ENCODE peak calls at places on chromosome 1, in six cellular contexts. T is choroid plexus epithelial cell, Z is OCI-LY7, B is pancreas, F is AG04450, J is lower lobe of right lung. M is an unnamed sample.
A peak's percentile ranks its signal among the peaks of the same experiment; 100 is the strongest.

GRCh38 chr1:181984006-181984405 is 77.5 kb downstream of the ZNF648 start:
- DNase-seq in T (no peak), Z (no peak), B (no peak), F (no peak), J (no peak), M (no peak)

GRCh38 chr1:90919190-90919719 is 102.6 kb downstream of the ZNF644 start:
- DNase-seq in T (no peak), Z (peak; percentile 18), B (no peak), F (no peak), J (no peak), M (no peak)

GRCh38 chr1:33074193-33074945 is 6.6 kb upstream of the AZIN2 start:
- DNase-seq in T (no peak), Z (no peak), B (no peak), F (no peak), J (no peak), M (no peak)

GRCh38 chr1:154956557-154956956 is 658 bp upstream of the PBXIP1 start:
- DNase-seq in T (peak; percentile 20), Z (no peak), B (no peak), F (no peak), J (no peak), M (no peak)

GRCh38 chr1:89901957-89902669 is 81.3 kb downstream of the LRRC8D start:
- DNase-seq in T (no peak), Z (no peak), B (no peak), F (no peak), J (no peak), M (no peak)

GRCh38 chr1:225877570-225877969 is 4.6 kb downstream of the TMEM63A start:
- DNase-seq in T (peak; percentile 57), Z (peak; percentile 55), B (no peak), F (no peak), J (peak; percentile 54), M (no peak)

GRCh38 chr1:210792703-210793102 is 341.2 kb downstream of the KCNH1 start:
- DNase-seq in T (peak; percentile 22), Z (no peak), B (no peak), F (peak; percentile 43), J (no peak), M (no peak)

GRCh38 chr1:85581802-85582686 is 1.5 kb downstream of the CCN1 start:
- DNase-seq in T (peak; percentile 88), Z (no peak), B (peak; percentile 47), F (peak; percentile 50), J (peak; percentile 80), M (no peak)

GRCh38 chr1:171581766-171582165 is 40.3 kb upstream of the MYOCOS start:
- DNase-seq in T (no peak), Z (no peak), B (no peak), F (no peak), J (no peak), M (no peak)

GRCh38 chr1:38075191-38075590 is 28.6 kb upstream of the POU3F1 start:
- DNase-seq in T (no peak), Z (no peak), B (no peak), F (no peak), J (no peak), M (no peak)

GRCh38 chr1:64514197-64514765 is 44.4 kb downstream of the CACHD1 start:
- DNase-seq in T (peak; percentile 85), Z (no peak), B (no peak), F (peak; percentile 74), J (no peak), M (no peak)

GRCh38 chr1:187396929-187397796 is 568.4 kb downstream of the PLA2G4A start:
- DNase-seq in T (no peak), Z (no peak), B (no peak), F (no peak), J (no peak), M (no peak)

GRCh38 chr1:53604291-53604919 is 134.6 kb downstream of the GLIS1 start:
- DNase-seq in T (no peak), Z (no peak), B (no peak), F (no peak), J (no peak), M (no peak)

GRCh38 chr1:32939655-32940371 is 24.8 kb downstream of the RNF19B start:
- DNase-seq in T (peak; percentile 90), Z (no peak), B (no peak), F (peak; percentile 80), J (no peak), M (no peak)

GRCh38 chr1:204883405-204883804 is 12.7 kb downstream of the NFASC start:
- DNase-seq in T (no peak), Z (no peak), B (no peak), F (no peak), J (no peak), M (no peak)

GRCh38 chr1:11072216-11072917 is 12.5 kb upstream of the SRM start:
- DNase-seq in T (no peak), Z (peak; percentile 71), B (peak; percentile 23), F (no peak), J (peak; percentile 3), M (no peak)

GRCh38 chr1:154961497-154962237 is at the start of gene PYGO2:
- DNase-seq in T (peak; percentile 78), Z (peak; percentile 88), B (peak; percentile 92), F (no peak), J (peak; percentile 88), M (no peak)

GRCh38 chr1:62852253-62852652 is 68.3 kb downstream of the ATG4C start:
- DNase-seq in T (no peak), Z (no peak), B (no peak), F (no peak), J (no peak), M (no peak)

GRCh38 chr1:196381544-196381943 is 226.7 kb downstream of the KCNT2 start:
- DNase-seq in T (no peak), Z (no peak), B (no peak), F (no peak), J (no peak), M (no peak)

GRCh38 chr1:43704838-43705237 is 2.5 kb upstream of the ST3GAL3 start:
- DNase-seq in T (peak; percentile 26), Z (peak; percentile 19), B (no peak), F (no peak), J (no peak), M (no peak)

GRCh38 chr1:159930634-159931033 is 5.3 kb upstream of the TAGLN2 start:
- DNase-seq in T (no peak), Z (no peak), B (peak; percentile 55), F (no peak), J (no peak), M (no peak)

GRCh38 chr1:2460203-2460602 is 15.9 kb upstream of the PLCH2 start:
- DNase-seq in T (no peak), Z (no peak), B (no peak), F (no peak), J (no peak), M (no peak)

GRCh38 chr1:2462819-2463218 is 13.3 kb upstream of the PLCH2 start:
- DNase-seq in T (no peak), Z (no peak), B (no peak), F (no peak), J (no peak), M (no peak)

GRCh38 chr1:2460996-2461751 is 14.9 kb upstream of the PLCH2 start:
- DNase-seq in T (no peak), Z (no peak), B (no peak), F (no peak), J (no peak), M (no peak)

GRCh38 chr1:2457444-2457843 is 18.6 kb upstream of the PLCH2 start:
- DNase-seq in T (no peak), Z (no peak), B (no peak), F (no peak), J (no peak), M (no peak)

GRCh38 chr1:2459757-2460156 is 16.3 kb upstream of the PLCH2 start:
- DNase-seq in T (peak; percentile 53), Z (no peak), B (no peak), F (peak; percentile 2), J (no peak), M (no peak)
- TF ChIP-seq CTCF in T (peak; percentile 56), Z (no peak), B (no peak), F (peak; percentile 33), J (peak; percentile 7), M (no peak)

GRCh38 chr1:27597511-27598216 is 6.3 kb downstream of the AHDC1 start:
- DNase-seq in T (peak; percentile 39), Z (no peak), B (no peak), F (no peak), J (no peak), M (no peak)

GRCh38 chr1:27599605-27600499 is 4.1 kb downstream of the AHDC1 start:
- DNase-seq in T (no peak), Z (no peak), B (no peak), F (no peak), J (no peak), M (no peak)

GRCh38 chr1:27598288-27598687 is 5.7 kb downstream of the AHDC1 start:
- DNase-seq in T (peak; percentile 45), Z (no peak), B (no peak), F (no peak), J (no peak), M (no peak)

GRCh38 chr1:27600500-27601175 is 3.3 kb downstream of the AHDC1 start:
- DNase-seq in T (peak; percentile 53), Z (peak; percentile 62), B (no peak), F (no peak), J (no peak), M (no peak)

GRCh38 chr1:27598902-27599528 is 4.9 kb downstream of the AHDC1 start:
- DNase-seq in T (peak; percentile 82), Z (peak; percentile 45), B (no peak), F (no peak), J (no peak), M (no peak)
- H3K4me3 ChIP-seq in T (no peak overlapping the region), Z (no peak overlapping the region), B (no peak overlapping the region), F (peak overlapping the region; percentile 34), J (no peak overlapping the region), M (no peak overlapping the region)

GRCh38 chr1:22919341-22920025 is 53.2 kb downstream of the LACTBL1 start:
- DNase-seq in T (peak; percentile 28), Z (no peak), B (no peak), F (no peak), J (no peak), M (no peak)

GRCh38 chr1:22920734-22921451 is 51.8 kb downstream of the LACTBL1 start:
- DNase-seq in T (no peak), Z (no peak), B (no peak), F (no peak), J (peak; percentile 51), M (no peak)

GRCh38 chr1:22920026-22920733 is 52.5 kb downstream of the LACTBL1 start:
- DNase-seq in T (no peak), Z (no peak), B (no peak), F (no peak), J (no peak), M (no peak)

GRCh38 chr1:22916469-22916817 is 56.2 kb downstream of the LACTBL1 start:
- DNase-seq in T (no peak), Z (peak; percentile 12), B (no peak), F (no peak), J (peak; percentile 51), M (no peak)

DNA sequence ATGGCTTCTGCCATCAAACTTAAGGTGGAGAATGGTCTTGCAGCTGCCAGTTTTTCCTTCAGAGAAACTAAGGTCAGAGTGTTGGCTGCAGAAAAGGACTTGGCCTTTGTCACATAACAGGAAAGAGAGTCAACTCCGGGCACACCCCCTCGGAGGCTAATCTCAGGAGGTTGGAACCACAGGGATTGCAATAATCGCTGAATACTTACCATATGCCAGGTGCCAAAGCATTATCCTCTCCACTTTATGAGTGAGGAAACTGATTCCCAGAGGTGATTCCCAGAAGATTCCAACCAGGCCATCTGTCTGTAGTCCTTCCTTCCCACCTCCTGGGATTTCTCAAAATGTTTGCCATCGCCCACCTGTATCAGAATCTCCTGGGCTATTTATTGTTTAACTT is 54.0 kb downstream of the LACTBL1 start:
- DNase-seq in T (no peak), Z (no peak), B (no peak), F (no peak), J (no peak), M (no peak)
- TF ChIP-seq CTCF in T (no peak), Z (no peak), B (no peak), F (no peak), J (no peak), M (no peak)

GRCh38 chr1:244273262-244273844 is 178.4 kb downstream of the ADSS2 start:
- DNase-seq in T (no peak), Z (no peak), B (no peak), F (no peak), J (no peak), M (no peak)
- H3K4me3 ChIP-seq in T (peak overlapping the region; percentile 41), Z (no peak overlapping the region), B (no peak overlapping the region), F (peak overlapping the region; percentile 41), J (no peak overlapping the region), M (no peak overlapping the region)